ENCODE peak calls at places on chromosomes 5 and 9, in eight cellular contexts. S is astrocyte, C is brain microvascular endothelial cell, N is PC-9, Z is aorta, F is psoas muscle, I is GM23248, W is Panc1. Q is an unnamed sample. For H3K27me3, the result is how much of the 10 kb centered on the place peaks cover.

GRCh38 chr9:33211695-33212393 is 28.1 kb upstream of the SPINK4 start:
- DNase-seq in S (no peak), C (peak), N (peak), Z (no peak), F (no peak), I (no peak), W (no peak), Q (peak)

GRCh38 chr5:40679998-40680681 is 425 bp downstream of the PTGER4 start:
- DNase-seq in S (no peak), C (no peak), N (no peak), Z (peak), F (no peak), I (no peak), W (no peak), Q (no peak)

GRCh38 chr5:67243349-67243748 is 46.8 kb upstream of the CD180 start:
- DNase-seq in S (no peak), C (no peak), N (no peak), Z (no peak), F (no peak), I (no peak), W (no peak), Q (no peak)

GRCh38 chr5:69078921-69079537 is 14.8 kb upstream of the SLC30A5 start:
- DNase-seq in S (no peak), C (no peak), N (no peak), Z (no peak), F (no peak), I (no peak), W (peak), Q (no peak)

GRCh38 chr9:119968837-119969707 is 599.8 kb upstream of the BRINP1 start:
- DNase-seq in S (peak), C (peak), N (peak), Z (peak), F (peak), I (peak), W (no peak), Q (peak)

GRCh38 chr5:10715605-10716004 is 45.4 kb downstream of the DAP start:
- DNase-seq in S (no peak), C (no peak), N (no peak), Z (no peak), F (no peak), I (no peak), W (no peak), Q (no peak)

GRCh38 chr5:123997354-123998215 is 485.6 kb downstream of the CSNK1G3 start:
- DNase-seq in S (peak), C (peak), N (no peak), Z (no peak), F (no peak), I (peak), W (no peak), Q (no peak)

GRCh38 chr5:154179846-154180710 is 10.5 kb upstream of the GALNT10 start:
- DNase-seq in S (no peak), C (peak), N (no peak), Z (no peak), F (no peak), I (peak), W (no peak), Q (no peak)

GRCh38 chr5:147391781-147392180 is 118.1 kb downstream of the DPYSL3 start:
- DNase-seq in S (peak), C (peak), N (peak), Z (peak), F (peak), I (peak), W (peak), Q (peak)

GRCh38 chr9:97510797-97511761 is 9.6 kb downstream of the TMOD1 start:
- DNase-seq in S (peak), C (peak), N (no peak), Z (no peak), F (peak), I (peak), W (no peak), Q (no peak)

GRCh38 chr5:170307575-170308465 is 10.2 kb upstream of the LCP2 start:
- DNase-seq in S (peak), C (peak), N (peak), Z (peak), F (peak), I (peak), W (peak), Q (peak)

GRCh38 chr5:73792687-73793320 is 166.8 kb downstream of the ARHGEF28 start:
- DNase-seq in S (peak), C (peak), N (peak), Z (peak), F (peak), I (peak), W (peak), Q (peak)

GRCh38 chr5:154740957-154741356 is 14.2 kb upstream of the LARP1 start:
- DNase-seq in S (peak), C (no peak), N (no peak), Z (peak), F (peak), I (peak), W (no peak), Q (peak)

GRCh38 chr9:127684576-127684975 is 22.2 kb upstream of the CFAP157 start:
- DNase-seq in S (peak), C (peak), N (peak), Z (no peak), F (no peak), I (peak), W (no peak), Q (no peak)

GRCh38 chr9:114250648-114251047 is 72.2 kb upstream of the ORM1 start:
- DNase-seq in S (no peak), C (no peak), N (no peak), Z (no peak), F (no peak), I (no peak), W (no peak), Q (no peak)

GRCh38 chr5:65858316-65858715 is 68.1 kb upstream of the ERBIN start:
- DNase-seq in S (peak), C (no peak), N (no peak), Z (no peak), F (no peak), I (peak), W (no peak), Q (no peak)

GRCh38 chr5:95862636-95863382 is 40.3 kb upstream of the GLRX start:
- DNase-seq in S (no peak), C (no peak), N (no peak), Z (no peak), F (no peak), I (no peak), W (no peak), Q (no peak)

GRCh38 chr5:174145821-174146220 is 100.3 kb downstream of the NSG2 start:
- DNase-seq in S (peak), C (no peak), N (no peak), Z (no peak), F (no peak), I (peak), W (no peak), Q (no peak)

GRCh38 chr9:96620832-96621269 is 1.2 kb upstream of the CDC14B start:
- DNase-seq in S (no peak), C (no peak), N (peak), Z (no peak), F (no peak), I (no peak), W (no peak), Q (no peak)

GRCh38 chr5:54535149-54535844 is 17.7 kb downstream of the SNX18 start:
- DNase-seq in S (no peak), C (no peak), N (no peak), Z (no peak), F (no peak), I (no peak), W (no peak), Q (no peak)

GRCh38 chr5:113531760-113532159 is 18.3 kb downstream of the YTHDC2 start:
- DNase-seq in S (no peak), C (no peak), N (no peak), Z (no peak), F (no peak), I (no peak), W (no peak), Q (no peak)

GRCh38 chr5:133527311-133527710 is 85.0 kb downstream of the FSTL4 start:
- DNase-seq in S (peak), C (peak), N (no peak), Z (no peak), F (no peak), I (peak), W (no peak), Q (no peak)

GRCh38 chr9:21810388-21810787 is 8.0 kb downstream of the MTAP start:
- DNase-seq in S (no peak), C (no peak), N (no peak), Z (no peak), F (no peak), I (peak), W (no peak), Q (no peak)

GRCh38 chr5:147712024-147712423 is 70.5 kb downstream of the JAKMIP2 start:
- DNase-seq in S (no peak), C (no peak), N (no peak), Z (no peak), F (no peak), I (no peak), W (no peak), Q (no peak)

GRCh38 chr5:174935854-174936474 is 211.6 kb downstream of the MSX2 start:
- DNase-seq in S (peak), C (peak), N (peak), Z (peak), F (peak), I (peak), W (peak), Q (peak)

GRCh38 chr5:33166522-33166921 is 274.2 kb upstream of the TARS1 start:
- DNase-seq in S (no peak), C (no peak), N (no peak), Z (no peak), F (no peak), I (no peak), W (no peak), Q (no peak)

GRCh38 chr5:150061538-150061995 is 24.8 kb downstream of the CSF1R start:
- DNase-seq in S (no peak), C (no peak), N (no peak), Z (no peak), F (peak), I (no peak), W (no peak), Q (no peak)
- H3K27ac ChIP-seq in S (no peak), C (no peak), N (no peak), Z (no peak), F (no peak), I (no peak), W (no peak), Q (no peak)

GRCh38 chr9:135349963-135350360 is 129.6 kb upstream of the PPP1R26 start:
- DNase-seq in S (no peak), C (no peak), N (no peak), Z (no peak), F (peak), I (no peak), W (no peak), Q (no peak)

GRCh38 chr9:135355466-135356420 is 123.8 kb upstream of the PPP1R26 start:
- DNase-seq in S (no peak), C (no peak), N (no peak), Z (no peak), F (no peak), I (no peak), W (no peak), Q (no peak)

GRCh38 chr9:135358161-135358940 is 121.2 kb upstream of the PPP1R26 start:
- DNase-seq in S (no peak), C (no peak), N (no peak), Z (no peak), F (no peak), I (no peak), W (no peak), Q (no peak)

GRCh38 chr9:135356796-135357195 is 122.8 kb upstream of the PPP1R26 start:
- DNase-seq in S (no peak), C (no peak), N (no peak), Z (no peak), F (no peak), I (no peak), W (no peak), Q (no peak)

GRCh38 chr9:135353935-135354334 is 125.6 kb upstream of the PPP1R26 start:
- DNase-seq in S (no peak), C (no peak), N (no peak), Z (no peak), F (no peak), I (no peak), W (no peak), Q (no peak)
- H3K27me3 ChIP-seq in S (under half), C (under half), N (half or more), Z (under half), F (under half), I (under half), W (under half), Q (under half)

GRCh38 chr5:168659286-168659847 is 80.2 kb upstream of the PANK3 start:
- DNase-seq in S (no peak), C (no peak), N (no peak), Z (no peak), F (no peak), I (no peak), W (no peak), Q (no peak)

GRCh38 chr5:168655316-168655715 is 76.1 kb upstream of the PANK3 start:
- DNase-seq in S (no peak), C (no peak), N (no peak), Z (no peak), F (no peak), I (no peak), W (no peak), Q (no peak)

GRCh38 chr5:168658394-168658793 is 79.2 kb upstream of the PANK3 start:
- DNase-seq in S (no peak), C (no peak), N (no peak), Z (no peak), F (no peak), I (no peak), W (no peak), Q (no peak)

GRCh38 chr5:168654225-168654624 is 75.1 kb upstream of the PANK3 start:
- DNase-seq in S (no peak), C (no peak), N (no peak), Z (peak), F (no peak), I (peak), W (no peak), Q (no peak)

DNA sequence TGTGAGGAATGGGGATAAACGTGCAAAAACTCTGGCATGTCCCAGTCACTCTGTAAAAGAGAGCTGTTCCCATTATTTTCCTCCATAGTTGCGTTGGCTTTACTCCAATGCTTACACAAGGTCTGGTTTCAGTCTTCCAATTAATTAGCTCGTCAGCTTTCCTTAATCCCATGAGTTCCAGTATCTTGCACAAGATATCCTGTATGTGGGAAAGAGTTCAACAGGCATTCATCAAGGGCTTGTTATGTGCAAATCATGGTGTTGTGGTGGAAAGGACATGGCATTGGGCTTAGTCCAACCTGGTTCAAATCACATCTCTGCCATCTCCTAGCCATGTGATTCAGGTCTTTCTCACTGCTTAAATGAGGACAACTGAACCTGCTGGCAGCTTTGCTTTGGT is 77.5 kb upstream of the PANK3 start:
- DNase-seq in S (peak), C (no peak), N (no peak), Z (no peak), F (no peak), I (peak), W (no peak), Q (no peak)
- H3K27ac ChIP-seq in S (no peak), C (no peak), N (no peak), Z (no peak), F (no peak), I (no peak), W (no peak), Q (no peak)

GRCh38 chr5:60842859-60843692 is 993 bp downstream of the ELOVL7 start:
- DNase-seq in S (no peak), C (no peak), N (peak), Z (no peak), F (no peak), I (peak), W (no peak), Q (no peak)
- H3K27me3 ChIP-seq in S (under half), C (under half), N (under half), Z (under half), F (under half), I (half or more), W (under half), Q (under half)

GRCh38 chr9:466749-467148 is 252.1 kb downstream of the DOCK8 start:
- DNase-seq in S (no peak), C (no peak), N (no peak), Z (no peak), F (no peak), I (no peak), W (no peak), Q (no peak)
- H3K27ac ChIP-seq in S (no peak), C (no peak), N (no peak), Z (no peak), F (no peak), I (no peak), W (no peak), Q (no peak)

DNA sequence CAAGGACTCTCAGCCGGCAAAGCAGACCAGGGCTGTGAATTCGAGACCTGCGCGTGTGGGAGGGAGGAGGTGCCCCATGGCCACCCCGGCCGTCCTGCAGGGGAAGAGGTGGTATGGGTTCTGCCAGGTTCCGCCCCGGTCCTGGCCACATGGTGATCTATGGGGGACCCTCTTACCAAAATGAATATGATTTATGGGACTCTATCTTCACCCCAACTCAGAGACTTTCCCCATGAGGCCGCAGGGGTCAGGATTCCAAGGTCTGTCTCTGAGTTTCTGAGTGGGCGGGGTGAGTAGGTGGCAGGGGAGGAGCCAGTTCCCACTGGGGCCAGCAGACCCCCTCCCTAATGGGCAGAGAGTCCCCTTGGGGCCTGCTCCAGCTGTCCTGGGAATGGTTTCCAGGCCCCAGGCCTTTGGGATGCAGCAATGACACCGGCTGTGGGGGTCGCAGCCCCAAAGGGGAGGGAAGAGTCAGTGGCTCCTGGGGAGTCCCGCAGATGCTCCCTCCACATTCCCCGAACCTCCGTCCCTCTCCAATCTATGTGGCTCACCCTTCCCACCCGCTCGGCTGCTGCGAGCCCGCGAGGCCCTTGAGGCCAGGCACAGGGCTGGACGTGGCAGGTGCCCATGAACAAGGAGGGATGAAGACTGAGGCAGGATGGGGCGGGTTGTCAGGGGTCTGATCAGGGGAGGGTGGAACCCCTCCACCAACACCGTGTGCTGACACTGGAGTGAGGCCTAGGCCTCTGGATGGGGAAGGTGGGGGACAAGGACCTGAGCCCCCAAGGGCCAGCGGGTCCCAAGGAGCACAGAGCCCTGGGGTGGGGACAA is 20.1 kb upstream of the NOTCH1 start:
- DNase-seq in S (no peak), C (no peak), N (no peak), Z (no peak), F (peak), I (no peak), W (no peak), Q (no peak)
- H3K27me3 ChIP-seq in S (under half), C (under half), N (under half), Z (under half), F (under half), I (under half), W (under half), Q (under half)

GRCh38 chr5:96943829-96944228 is 7.9 kb downstream of the LNPEP start:
- DNase-seq in S (no peak), C (no peak), N (no peak), Z (no peak), F (no peak), I (peak), W (no peak), Q (no peak)

GRCh38 chr5:96940586-96940985 is 4.7 kb downstream of the LNPEP start:
- DNase-seq in S (peak), C (no peak), N (no peak), Z (no peak), F (no peak), I (peak), W (no peak), Q (no peak)

GRCh38 chr5:96942078-96942477 is 6.2 kb downstream of the LNPEP start:
- DNase-seq in S (no peak), C (no peak), N (no peak), Z (no peak), F (no peak), I (no peak), W (no peak), Q (no peak)

GRCh38 chr5:96941140-96941539 is 5.3 kb downstream of the LNPEP start:
- DNase-seq in S (no peak), C (no peak), N (no peak), Z (no peak), F (no peak), I (no peak), W (no peak), Q (no peak)

GRCh38 chr5:96942911-96943310 is 7.0 kb downstream of the LNPEP start:
- DNase-seq in S (peak), C (no peak), N (no peak), Z (no peak), F (no peak), I (peak), W (no peak), Q (no peak)
- H3K27ac ChIP-seq in S (no peak), C (no peak), N (no peak), Z (no peak), F (no peak), I (no peak), W (no peak), Q (no peak)

GRCh38 chr9:132795511-132796303 is 82.4 kb downstream of the AK8 start:
- DNase-seq in S (no peak), C (no peak), N (no peak), Z (no peak), F (no peak), I (no peak), W (no peak), Q (no peak)
- H3K27me3 ChIP-seq in S (under half), C (under half), N (under half), Z (under half), F (under half), I (half or more), W (under half), Q (under half)

GRCh38 chr9:133992780-133993634 is 883 bp upstream of the VAV2 start:
- DNase-seq in S (peak), C (peak), N (peak), Z (peak), F (peak), I (peak), W (no peak), Q (peak)

GRCh38 chr9:133990366-133991210 is 1.5 kb downstream of the VAV2 start:
- DNase-seq in S (peak), C (peak), N (peak), Z (peak), F (peak), I (peak), W (no peak), Q (no peak)

GRCh38 chr9:133993635-133994253 is 1.6 kb upstream of the VAV2 start:
- DNase-seq in S (no peak), C (no peak), N (no peak), Z (peak), F (no peak), I (no peak), W (no peak), Q (no peak)

GRCh38 chr9:133991211-133991921 is 758 bp downstream of the VAV2 start:
- DNase-seq in S (no peak), C (no peak), N (peak), Z (peak), F (peak), I (peak), W (no peak), Q (no peak)

GRCh38 chr9:133991964-133992779 is at the start of gene VAV2:
- DNase-seq in S (no peak), C (no peak), N (peak), Z (peak), F (peak), I (peak), W (no peak), Q (no peak)
- H3K27ac ChIP-seq in S (peak), C (peak), N (peak), Z (no peak), F (peak), I (peak), W (peak), Q (peak)

Q was measured in gastrocnemius medialis.